ENCODE peak calls at places on chromosome 22, in six cellular contexts. F is H1, H is GM12891, Z is K562, X is HepG2, A is GM12878. M is an unnamed sample.

GRCh38 chr22:39962071-39962470 is 1.9 kb downstream of the TMA7B start:
- DNase-seq in F (no peak), H (no peak), Z (no peak), X (no peak), A (no peak), M (no peak)

GRCh38 chr22:46592390-46592872 is 27.8 kb upstream of the GRAMD4 start:
- DNase-seq in F (no peak), H (peak), Z (peak), X (no peak), A (no peak), M (peak)

GRCh38 chr22:39498802-39499201 is 3.3 kb upstream of the MIEF1 start:
- DNase-seq in F (no peak), H (no peak), Z (no peak), X (peak), A (no peak), M (no peak)

GRCh38 chr22:32674925-32675825 is 126.3 kb upstream of the TIMP3 start:
- DNase-seq in F (no peak), H (no peak), Z (no peak), X (no peak), A (no peak), M (no peak)

GRCh38 chr22:29877620-29878019 is 5.4 kb upstream of the MTMR3 start:
- DNase-seq in F (peak), H (no peak), Z (no peak), X (no peak), A (no peak), M (no peak)

GRCh38 chr22:39624501-39624821 is 53.9 kb downstream of the CACNA1I start:
- DNase-seq in F (no peak), H (no peak), Z (no peak), X (no peak), A (no peak), M (no peak)

GRCh38 chr22:38467904-38468760 is at the start of gene KDELR3:
- DNase-seq in F (no peak), H (peak), Z (peak), X (no peak), A (no peak), M (peak)

GRCh38 chr22:27382947-27383346 is 418.6 kb downstream of the MN1 start:
- DNase-seq in F (peak), H (no peak), Z (no peak), X (no peak), A (no peak), M (no peak)

GRCh38 chr22:42648368-42649260 is 578 bp downstream of the CYB5R3 start:
- DNase-seq in F (no peak), H (no peak), Z (no peak), X (peak), A (no peak), M (no peak)

GRCh38 chr22:50150161-50151129 is 20.1 kb upstream of the PANX2 start:
- DNase-seq in F (no peak), H (no peak), Z (peak), X (no peak), A (no peak), M (no peak)

GRCh38 chr22:27480487-27480886 is 321.1 kb downstream of the MN1 start:
- DNase-seq in F (peak), H (no peak), Z (no peak), X (peak), A (no peak), M (no peak)

GRCh38 chr22:29136715-29137700 is 64.2 kb downstream of the KREMEN1 start:
- DNase-seq in F (no peak), H (no peak), Z (no peak), X (no peak), A (no peak), M (no peak)

GRCh38 chr22:42310301-42310981 is 40.0 kb upstream of the TCF20 start:
- DNase-seq in F (no peak), H (no peak), Z (no peak), X (no peak), A (no peak), M (no peak)

GRCh38 chr22:45248832-45249561 is 8.3 kb upstream of the KIAA0930 start:
- DNase-seq in F (no peak), H (no peak), Z (no peak), X (no peak), A (peak), M (no peak)

GRCh38 chr22:30809086-30809485 is 114.4 kb downstream of the OSBP2 start:
- DNase-seq in F (no peak), H (no peak), Z (no peak), X (no peak), A (no peak), M (no peak)

GRCh38 chr22:50674606-50675552 is 2.3 kb downstream of the SHANK3 start:
- DNase-seq in F (peak), H (no peak), Z (peak), X (peak), A (no peak), M (peak)

GRCh38 chr22:30878516-30879365 is 89.8 kb downstream of the MORC2 start:
- DNase-seq in F (no peak), H (no peak), Z (peak), X (peak), A (no peak), M (no peak)

GRCh38 chr22:50146440-50147228 is 23.9 kb upstream of the PANX2 start:
- DNase-seq in F (no peak), H (no peak), Z (peak), X (peak), A (no peak), M (no peak)

GRCh38 chr22:29710922-29711593 is 8.7 kb upstream of the CABP7 start:
- DNase-seq in F (no peak), H (no peak), Z (no peak), X (no peak), A (no peak), M (no peak)

GRCh38 chr22:24578355-24579241 is 14.3 kb downstream of the LRRC75B start:
- DNase-seq in F (no peak), H (no peak), Z (no peak), X (peak), A (no peak), M (no peak)

GRCh38 chr22:44399906-44400762 is 87.4 kb upstream of the SHISAL1 start:
- DNase-seq in F (peak), H (no peak), Z (no peak), X (no peak), A (no peak), M (no peak)

GRCh38 chr22:43753718-43754117 is 58.4 kb downstream of the EFCAB6 start:
- DNase-seq in F (no peak), H (no peak), Z (no peak), X (no peak), A (no peak), M (no peak)

GRCh38 chr22:19892249-19892879 is 37.7 kb upstream of the GNB1L start:
- DNase-seq in F (no peak), H (peak), Z (peak), X (peak), A (no peak), M (peak)

GRCh38 chr22:45102896-45103420 is 60.8 kb upstream of the NUP50 start:
- DNase-seq in F (no peak), H (no peak), Z (no peak), X (no peak), A (no peak), M (no peak)

GRCh38 chr22:33823552-33823951 is 96.7 kb downstream of the LARGE1 start:
- DNase-seq in F (no peak), H (no peak), Z (no peak), X (peak), A (no peak), M (no peak)

GRCh38 chr22:39283312-39284141 is 35.9 kb downstream of the RPL3 start:
- DNase-seq in F (no peak), H (no peak), Z (peak), X (peak), A (no peak), M (no peak)

GRCh38 chr22:23235425-23235824 is 55.1 kb downstream of the BCR start:
- DNase-seq in F (no peak), H (no peak), Z (peak), X (no peak), A (no peak), M (no peak)

GRCh38 chr22:43829448-43829821 is 17.3 kb upstream of the EFCAB6 start:
- DNase-seq in F (no peak), H (no peak), Z (no peak), X (no peak), A (no peak), M (no peak)

GRCh38 chr22:31496735-31497146 is 405 bp downstream of the SFI1 start:
- DNase-seq in F (no peak), H (no peak), Z (no peak), X (no peak), A (no peak), M (no peak)

GRCh38 chr22:43530864-43531201 is 119.0 kb downstream of the MPPED1 start:
- DNase-seq in F (no peak), H (no peak), Z (no peak), X (no peak), A (no peak), M (no peak)

GRCh38 chr22:23054531-23055257 is 15.6 kb upstream of the GNAZ start:
- DNase-seq in F (peak), H (no peak), Z (peak), X (no peak), A (peak), M (no peak)

GRCh38 chr22:28801845-28802594 is 1.7 kb upstream of the XBP1 start:
- DNase-seq in F (no peak), H (no peak), Z (peak), X (peak), A (no peak), M (no peak)

GRCh38 chr22:20039683-20040325 is 18.9 kb downstream of the TANGO2 start:
- DNase-seq in F (no peak), H (no peak), Z (no peak), X (no peak), A (no peak), M (no peak)

DNA sequence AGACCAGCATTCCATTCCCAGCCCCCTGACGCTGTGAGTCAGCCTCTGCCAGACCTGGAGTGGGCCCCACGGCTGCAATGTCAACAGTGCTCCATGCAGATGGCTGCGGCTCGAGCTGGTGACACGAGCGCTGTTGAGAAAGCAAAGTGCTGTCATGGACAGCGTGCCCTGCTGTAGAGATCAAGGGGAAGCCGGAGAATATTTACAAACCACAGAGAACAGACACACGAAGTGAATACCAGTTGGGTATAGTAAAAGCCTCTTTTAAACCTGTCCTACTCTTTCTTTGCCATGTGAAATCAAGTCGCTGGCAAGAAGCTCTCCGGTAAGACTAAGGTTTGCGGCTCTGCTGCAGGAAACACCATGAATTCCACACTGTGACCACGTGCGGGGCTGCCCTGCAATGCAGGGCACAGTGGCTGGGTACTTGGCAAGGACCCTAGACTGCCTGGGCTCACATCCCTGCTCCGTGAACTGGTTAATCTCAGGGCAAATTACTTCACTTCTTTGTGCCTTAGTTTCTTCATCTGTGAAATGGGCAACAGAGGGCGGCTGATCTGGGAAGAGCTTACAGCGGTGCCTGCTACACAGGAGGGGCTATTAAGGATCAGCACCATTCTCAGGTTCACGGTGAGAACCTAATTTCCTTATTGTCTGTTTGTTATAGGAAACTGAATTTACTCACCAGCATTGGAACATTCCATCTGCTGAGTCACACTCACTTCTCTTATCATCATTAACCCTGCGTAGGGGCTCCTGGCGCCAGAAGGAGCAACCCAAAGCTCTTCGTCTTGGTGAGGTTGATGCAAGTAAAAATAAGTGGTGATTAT is 27.8 kb upstream of the ELFN2 start:
- DNase-seq in F (no peak), H (no peak), Z (peak), X (peak), A (no peak), M (no peak)
- TF ChIP-seq TAF1 in F (no peak), H (no peak), Z (no peak), X (no peak), A (no peak), M (no peak)

GRCh38 chr22:36017661-36018091 is 10.9 kb downstream of the RBFOX2 start:
- DNase-seq in F (no peak), H (no peak), Z (no peak), X (no peak), A (peak), M (no peak)
- TF ChIP-seq TAF1 in F (no peak), H (no peak), Z (no peak), X (no peak), A (no peak), M (no peak)

GRCh38 chr22:48482771-48483170 is 1344.9 kb downstream of the BRD1 start:
- DNase-seq in F (no peak), H (no peak), Z (no peak), X (no peak), A (no peak), M (no peak)
- TF ChIP-seq TAF1 in F (no peak), H (no peak), Z (no peak), X (no peak), A (no peak), M (no peak)

GRCh38 chr22:47623740-47624103 is 861.3 kb downstream of the TBC1D22A start:
- DNase-seq in F (peak), H (no peak), Z (peak), X (no peak), A (no peak), M (no peak)

GRCh38 chr22:47625013-47625385 is 862.5 kb downstream of the TBC1D22A start:
- DNase-seq in F (peak), H (no peak), Z (no peak), X (no peak), A (no peak), M (no peak)

GRCh38 chr22:47622541-47622940 is 860.1 kb downstream of the TBC1D22A start:
- DNase-seq in F (no peak), H (no peak), Z (no peak), X (no peak), A (no peak), M (no peak)

GRCh38 chr22:47624277-47625012 is 862.0 kb downstream of the TBC1D22A start:
- DNase-seq in F (peak), H (no peak), Z (no peak), X (no peak), A (no peak), M (no peak)

DNA sequence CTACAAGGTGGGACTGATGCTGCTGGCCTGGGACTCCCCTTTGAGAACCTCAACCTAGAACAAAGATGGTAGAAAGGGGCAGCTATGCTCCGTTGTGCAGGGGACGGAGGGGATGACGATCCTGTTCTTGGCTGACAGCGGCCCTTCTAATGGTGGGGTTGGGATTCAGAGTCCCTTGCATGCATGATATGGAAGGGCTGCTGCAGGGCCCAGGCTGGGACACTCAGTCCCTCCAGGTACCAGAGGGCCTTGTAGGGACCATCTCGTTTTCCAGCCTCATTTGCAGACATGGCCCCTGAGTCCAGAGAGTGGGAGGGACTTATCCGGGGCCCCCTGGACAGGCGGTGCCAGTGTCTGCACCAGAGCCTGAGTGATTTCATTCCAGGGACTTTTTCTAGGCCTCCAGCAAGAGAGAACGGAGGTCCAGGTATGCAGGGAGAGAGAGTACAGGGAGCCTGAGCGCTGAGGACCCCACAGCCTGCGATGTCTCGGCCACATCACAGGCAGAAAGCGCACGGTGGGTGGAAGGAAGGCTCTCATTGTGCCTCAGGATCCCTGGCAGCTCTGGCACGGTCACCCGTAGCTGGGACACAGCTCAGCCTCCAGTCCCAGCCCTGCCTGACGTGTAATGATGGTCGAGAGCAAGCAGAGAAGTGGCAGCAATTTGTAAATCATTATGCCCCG is 860.7 kb downstream of the TBC1D22A start:
- DNase-seq in F (peak), H (no peak), Z (no peak), X (no peak), A (no peak), M (no peak)
- TF ChIP-seq TAF1 in F (no peak), H (no peak), Z (no peak), X (no peak), A (no peak), M (no peak)

GRCh38 chr22:21968452-21969129 is 14.0 kb downstream of the TOP3B start:
- DNase-seq in F (no peak), H (no peak), Z (no peak), X (no peak), A (no peak), M (no peak)
- TF ChIP-seq TAF1 in F (no peak), H (no peak), Z (no peak), X (no peak), A (no peak), M (no peak)

DNA sequence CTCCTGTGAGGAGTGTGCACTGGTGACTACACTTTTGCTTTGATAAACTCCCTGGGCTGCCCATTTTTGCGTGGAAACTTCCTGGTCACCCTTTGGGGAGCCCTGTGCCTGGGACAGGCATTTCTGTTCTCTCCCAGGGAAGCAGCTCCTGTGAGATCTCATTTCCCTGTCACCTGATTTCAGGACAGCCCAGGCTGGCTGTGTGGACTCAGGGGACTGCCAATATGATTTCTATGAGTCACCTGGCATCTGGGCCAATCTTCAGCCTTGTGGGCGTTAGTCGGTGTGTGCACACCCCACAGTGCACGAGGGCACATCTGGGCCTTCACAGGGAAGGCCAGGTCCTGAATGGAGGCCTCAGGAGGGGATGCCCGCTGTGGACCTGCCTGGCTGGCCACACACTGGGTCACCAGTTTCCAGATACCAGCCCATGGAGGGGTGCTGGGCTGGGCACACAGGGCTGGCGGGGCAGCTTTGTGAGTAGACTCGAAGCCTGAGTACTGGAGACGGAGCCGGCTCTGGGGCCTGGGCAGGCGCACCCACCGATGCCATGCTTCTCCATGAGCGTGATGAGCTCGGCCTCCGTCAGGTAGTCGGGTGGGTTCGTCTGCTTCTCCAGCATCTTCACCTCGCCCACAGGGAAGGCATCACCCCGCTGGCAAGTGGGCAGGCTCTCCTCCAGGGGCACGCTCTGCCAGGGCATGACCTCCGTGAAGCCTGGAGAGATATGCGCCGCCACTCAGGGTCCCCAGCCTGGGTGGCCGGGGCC is 9.4 kb upstream of the PPM1F start:
- DNase-seq in F (no peak), H (no peak), Z (no peak), X (no peak), A (no peak), M (no peak)
- TF ChIP-seq TAF1 in F (no peak), H (no peak), Z (no peak), X (no peak), A (no peak), M (no peak)

DNA sequence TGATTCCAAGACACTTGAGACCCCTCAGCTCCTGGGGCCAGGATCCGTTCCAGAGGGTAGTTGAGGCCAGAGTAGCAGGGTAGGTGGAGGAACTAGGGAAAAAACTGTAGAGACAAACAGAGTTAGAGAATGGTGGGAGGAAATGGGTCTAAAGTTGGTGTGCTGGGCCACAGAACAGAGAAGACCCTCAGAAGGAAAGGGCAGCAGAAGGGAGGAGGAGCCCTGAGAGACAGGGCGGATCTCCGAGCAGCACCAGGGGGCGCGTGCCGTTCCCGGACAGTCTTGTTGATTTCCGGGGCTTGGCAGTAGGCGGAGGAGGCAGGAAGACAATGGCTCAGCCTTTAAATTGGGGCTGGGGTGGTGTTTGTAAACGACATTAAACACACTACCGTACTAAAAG is 2.4 kb upstream of the CECR2 start:
- DNase-seq in F (peak), H (peak), Z (peak), X (no peak), A (no peak), M (no peak)
- TF ChIP-seq TAF1 in F (peak), H (no peak), Z (no peak), X (no peak), A (no peak), M (no peak)